ENCODE peak calls at places on chromosome 5, in nine cellular contexts. G, Q, F, O, I, T, V, Z and P are unnamed samples.

GRCh38 chr5:78699565-78700143 is 51.1 kb upstream of the LHFPL2 start:
- DNase-seq in F (peak), Z (no peak), Q (no peak), G (no peak), T (no peak), I (no peak), V (peak), O (no peak), P (no peak)

GRCh38 chr5:5140051-5141010 is at the start of gene ADAMTS16:
- DNase-seq in I (no peak), O (peak), T (no peak), Q (peak), Z (no peak), F (no peak), V (no peak), G (no peak), P (peak)

GRCh38 chr5:111229871-111230812 is 6.0 kb downstream of the CAMK4 start:
- DNase-seq in I (no peak), Z (no peak), Q (no peak), O (no peak), V (no peak), T (peak), F (no peak), G (no peak), P (no peak)

GRCh38 chr5:66585291-66585690 is 10.9 kb upstream of the MAST4 start:
- DNase-seq in F (no peak), O (no peak), Z (no peak), V (no peak), G (no peak), I (no peak), Q (no peak), T (no peak), P (no peak)

GRCh38 chr5:132591140-132591539 is 34.4 kb downstream of the RAD50 start:
- DNase-seq in V (peak), Q (no peak), G (no peak), I (no peak), T (peak), O (no peak), Z (no peak), F (no peak), P (peak)

GRCh38 chr5:159240301-159240870 is 22.7 kb upstream of the UBLCP1 start:
- DNase-seq in V (peak), F (no peak), I (no peak), Z (no peak), G (no peak), O (no peak), T (no peak), Q (no peak), P (no peak)

GRCh38 chr5:16913840-16914435 is 22.1 kb downstream of the MYO10 start:
- DNase-seq in F (peak), Z (no peak), O (no peak), Q (no peak), I (no peak), T (no peak), G (no peak), V (no peak), P (no peak)

GRCh38 chr5:158492850-158493249 is 606.9 kb downstream of the EBF1 start:
- DNase-seq in G (no peak), F (no peak), O (no peak), Q (no peak), V (no peak), I (no peak), Z (no peak), T (no peak), P (no peak)

GRCh38 chr5:147310059-147310704 is 75.4 kb downstream of the STK32A start:
- DNase-seq in Q (peak), G (peak), V (peak), F (peak), Z (no peak), O (peak), T (no peak), I (no peak), P (no peak)

GRCh38 chr5:34639852-34640626 is 16.1 kb upstream of the RAI14 start:
- DNase-seq in Q (no peak), V (no peak), I (no peak), O (no peak), T (no peak), Z (no peak), F (no peak), G (no peak), P (no peak)

GRCh38 chr5:150317048-150318003 is 14.6 kb upstream of the ARSI start:
- DNase-seq in G (no peak), I (no peak), Z (no peak), F (no peak), V (peak), O (peak), T (no peak), Q (peak), P (no peak)

GRCh38 chr5:125059255-125060050 is 313.0 kb upstream of the ZNF608 start:
- DNase-seq in F (no peak), I (no peak), Z (no peak), V (no peak), T (no peak), O (no peak), Q (no peak), G (no peak), P (no peak)

GRCh38 chr5:121053055-121053985 is 589.2 kb downstream of the PRR16 start:
- DNase-seq in V (peak), F (no peak), T (no peak), Q (no peak), I (no peak), G (no peak), Z (no peak), O (no peak), P (no peak)

DNA sequence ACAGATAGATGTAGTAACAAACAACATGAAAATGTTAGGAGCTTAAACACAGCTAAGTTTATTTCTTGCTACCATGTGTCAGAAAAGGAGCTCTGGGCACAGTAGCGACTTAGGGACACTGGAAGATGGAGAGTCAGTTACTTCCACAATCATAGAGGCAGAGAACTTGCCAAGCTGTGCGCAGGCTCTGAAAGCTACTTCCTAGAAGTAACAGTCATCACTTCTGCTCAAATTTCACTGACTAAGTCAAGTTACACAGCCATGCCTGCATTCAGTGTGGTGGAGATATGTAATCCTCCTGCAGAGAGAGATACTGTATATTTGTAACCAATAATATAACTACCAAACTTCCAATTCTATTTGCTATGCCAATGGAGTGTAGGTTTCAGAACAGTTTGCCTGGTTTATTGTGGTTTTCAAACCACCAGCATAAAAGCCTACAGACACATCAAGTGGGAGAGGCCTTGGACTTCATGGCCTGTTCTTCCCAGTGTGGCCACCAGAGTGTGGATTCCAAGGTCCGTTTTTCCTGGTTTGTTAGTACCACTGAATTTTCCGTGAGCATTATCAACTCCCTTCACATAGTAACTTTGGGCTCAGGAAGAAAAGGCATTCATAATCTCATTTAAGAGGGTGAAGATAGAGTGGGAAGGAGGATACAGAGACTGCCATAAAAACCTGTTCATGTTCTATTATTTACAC is 268.1 kb downstream of the PJA2 start:
- DNase-seq in Z (no peak), T (no peak), O (peak), G (no peak), V (no peak), I (no peak), Q (no peak), F (no peak), P (no peak)
- TF ChIP-seq CTCF in Z (no peak), T (no peak), O (peak), G (no peak), V (peak), I (no peak), Q (no peak), F (no peak), P (no peak)

GRCh38 chr5:23507278-23507685 is at the start of gene PRDM9:
- DNase-seq in V (peak), T (no peak), F (no peak), Z (no peak), O (peak), I (peak), G (peak), Q (no peak), P (peak)

DNA sequence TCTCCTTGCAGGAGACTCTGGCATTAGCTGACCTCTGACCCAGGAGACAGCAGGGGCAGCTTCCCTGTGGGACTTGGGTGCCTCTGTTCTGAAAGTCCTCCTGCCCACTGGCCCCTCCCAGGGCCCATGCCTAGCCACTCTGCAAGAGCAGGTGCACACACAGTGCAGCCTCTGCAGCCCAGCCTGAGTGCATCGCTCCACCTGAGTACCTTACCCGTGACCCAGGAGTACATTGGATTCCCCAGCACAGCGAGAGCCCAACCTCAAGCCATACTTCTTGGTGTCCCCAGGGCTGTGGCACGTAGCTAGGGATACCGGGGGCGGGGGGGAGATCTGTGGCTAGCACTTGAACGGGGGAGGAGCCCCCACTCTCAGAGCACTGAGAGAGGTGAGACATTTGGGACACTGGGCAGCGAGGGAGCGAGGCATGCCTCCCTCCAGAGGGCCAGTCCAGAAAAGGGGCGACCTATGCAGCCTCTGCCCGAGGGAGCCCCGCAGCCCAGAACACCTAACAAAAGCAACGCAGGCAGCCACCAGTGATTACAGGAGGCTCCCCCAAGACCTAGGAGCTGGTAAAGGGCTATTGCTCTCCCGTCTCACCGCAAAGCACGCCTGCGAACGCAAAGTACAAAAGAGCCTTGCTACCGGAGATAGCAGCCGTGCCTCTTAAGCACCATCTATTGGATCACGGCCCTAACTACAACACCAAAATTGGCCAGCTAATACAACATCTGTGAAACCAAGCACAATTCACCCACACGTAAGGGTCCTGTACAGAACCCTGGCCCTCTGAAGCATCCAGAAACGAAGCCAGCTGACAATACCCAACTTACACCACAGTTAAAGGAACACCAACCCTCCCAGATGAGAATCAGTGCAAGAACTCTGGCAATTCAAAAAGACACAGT is 826 bp upstream of the PRDM9 start:
- DNase-seq in T (no peak), V (peak), F (no peak), O (peak), I (no peak), Z (no peak), Q (no peak), G (no peak), P (no peak)
- TF ChIP-seq CTCF in T (no peak), V (peak), F (no peak), O (peak), I (no peak), Z (peak), Q (no peak), G (peak), P (no peak)

GRCh38 chr5:20972419-20972925 is 984.5 kb upstream of the CDH18 start:
- DNase-seq in I (no peak), V (peak), O (peak), Z (no peak), G (peak), F (peak), T (peak), Q (peak), P (no peak)
- TF ChIP-seq CTCF in I (no peak), V (peak), O (peak), Z (peak), G (no peak), F (no peak), T (no peak), Q (no peak), P (no peak)

DNA sequence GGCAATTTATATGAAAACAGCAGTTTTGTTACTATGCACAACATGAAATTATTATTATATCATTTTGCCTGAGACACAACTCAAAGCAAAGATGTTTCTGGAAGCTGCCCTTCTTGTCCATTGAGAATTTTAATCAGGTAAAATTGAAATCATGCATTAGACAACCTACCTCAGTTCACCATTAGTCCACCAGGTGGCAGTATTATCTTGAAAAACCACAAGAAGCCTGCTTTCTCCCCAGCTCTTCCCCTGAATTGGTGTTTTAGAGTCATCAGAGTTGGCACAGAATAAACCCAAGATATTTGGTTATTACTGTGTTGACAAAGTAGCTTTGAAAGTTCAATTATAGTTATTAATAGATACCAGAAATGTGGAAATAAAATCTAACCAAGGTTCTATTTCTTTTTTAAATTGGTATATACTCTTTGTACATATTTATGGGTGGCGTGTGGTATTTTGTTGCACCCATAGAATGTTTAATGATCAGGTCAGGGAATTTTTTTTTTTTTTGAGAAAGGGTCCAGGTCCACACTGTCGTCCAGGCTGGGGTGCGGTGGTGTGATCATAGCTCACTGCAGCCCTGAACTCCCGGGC is 25.7 kb downstream of the UTP15 start:
- DNase-seq in I (no peak), T (peak), G (no peak), O (no peak), F (peak), V (peak), Z (no peak), Q (no peak), P (peak)
- TF ChIP-seq CTCF in I (peak), T (peak), G (peak), O (peak), F (peak), V (peak), Z (peak), Q (peak), P (peak)

DNA sequence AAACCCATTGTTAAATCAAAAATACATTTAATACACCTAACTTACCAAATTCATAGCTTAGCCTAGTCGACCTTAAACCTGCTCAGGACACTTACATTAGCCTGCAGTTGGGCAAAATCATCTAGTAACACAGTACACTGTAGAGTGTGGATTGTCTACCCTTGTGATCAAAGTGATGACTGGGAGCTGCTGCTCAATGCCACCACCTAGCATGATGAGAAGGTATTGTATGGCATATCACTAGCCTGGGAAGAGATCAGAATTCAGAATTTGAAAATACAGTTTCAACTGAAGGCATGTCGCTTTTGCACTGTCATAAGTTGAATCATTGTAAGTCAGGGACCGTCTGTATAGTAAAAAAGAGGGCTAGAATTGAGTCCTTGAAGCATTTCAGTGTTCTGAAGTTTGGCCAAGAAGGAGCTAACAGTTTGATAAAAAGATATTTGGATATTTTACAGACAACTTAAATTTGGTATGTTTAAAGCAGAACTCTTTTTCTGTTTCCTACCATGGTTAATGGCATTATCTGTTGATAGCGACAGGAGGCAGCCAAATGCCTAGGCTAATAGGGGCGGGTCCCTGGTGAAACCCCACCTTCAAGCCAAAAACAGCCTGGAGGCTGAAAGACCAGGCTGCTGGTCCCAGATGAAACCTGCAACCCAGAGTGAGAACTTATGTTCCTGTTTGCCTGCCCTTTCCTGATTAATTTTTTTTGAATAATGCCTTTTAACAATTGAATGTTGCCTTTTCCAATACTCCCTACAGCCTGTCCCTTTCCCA is 23.0 kb downstream of the SMIM15 start:
- DNase-seq in V (peak), T (no peak), Z (no peak), Q (no peak), I (no peak), O (peak), F (no peak), G (no peak), P (no peak)
- TF ChIP-seq CTCF in V (peak), T (peak), Z (peak), Q (no peak), I (no peak), O (peak), F (peak), G (peak), P (no peak)

GRCh38 chr5:8993031-8993430 is 552.8 kb downstream of the SEMA5A start:
- DNase-seq in O (no peak), V (peak), G (no peak), F (no peak), I (no peak), Z (no peak), Q (no peak), T (peak), P (no peak)
- TF ChIP-seq CTCF in O (peak), V (peak), G (no peak), F (no peak), I (no peak), Z (peak), Q (no peak), T (peak), P (no peak)

GRCh38 chr5:10233505-10233904 is 16.2 kb downstream of the ATPSCKMT start:
- DNase-seq in Q (no peak), G (no peak), I (no peak), F (no peak), O (no peak), T (no peak), V (peak), Z (peak), P (no peak)
- TF ChIP-seq CTCF in Q (no peak), G (no peak), I (no peak), F (no peak), O (peak), T (peak), V (peak), Z (peak), P (no peak)

GRCh38 chr5:101942321-101942882 is 353.7 kb downstream of the SLCO4C1 start:
- DNase-seq in V (peak), Z (no peak), Q (no peak), I (no peak), G (no peak), O (peak), F (peak), T (peak), P (no peak)
- TF ChIP-seq CTCF in V (peak), Z (peak), Q (no peak), I (no peak), G (peak), O (peak), F (peak), T (peak), P (peak)

DNA sequence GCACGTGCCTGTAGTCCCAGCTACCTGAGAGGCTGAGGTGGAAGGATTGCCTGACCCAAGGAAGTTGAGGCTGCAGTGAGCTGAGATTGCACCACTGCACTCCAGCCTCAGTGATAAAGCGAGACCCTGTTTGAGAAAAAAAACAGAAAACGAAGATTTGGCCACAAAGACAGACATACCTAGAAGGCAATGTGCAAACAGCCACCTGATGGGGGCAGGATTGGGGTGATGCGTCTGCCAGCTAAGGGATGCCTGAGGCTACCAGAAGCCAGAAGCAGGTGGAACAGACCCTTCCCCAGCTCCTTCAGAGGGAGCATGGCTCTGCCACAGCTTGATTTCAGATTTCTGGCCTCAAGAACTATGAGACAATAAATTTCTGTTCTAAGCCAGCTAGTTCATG is 2.9 kb downstream of the HIGD2A start:
- DNase-seq in I (peak), Q (no peak), G (no peak), O (no peak), Z (no peak), T (no peak), F (no peak), V (no peak), P (no peak)
- TF ChIP-seq CTCF in I (no peak), Q (no peak), G (no peak), O (peak), Z (no peak), T (no peak), F (no peak), V (no peak), P (no peak)

GRCh38 chr5:151406322-151406947 is 41.0 kb upstream of the SLC36A1 start:
- DNase-seq in Q (no peak), V (peak), F (no peak), T (no peak), I (no peak), G (no peak), O (peak), Z (no peak), P (no peak)
- TF ChIP-seq CTCF in Q (no peak), V (peak), F (peak), T (peak), I (no peak), G (no peak), O (peak), Z (peak), P (peak)